ENCODE peak calls at places on chromosomes 12 and 14, in five cellular contexts. One of them, this sample, is unnamed.

GRCh38 chr14:63362305-63362914 is 43.7 kb upstream of the GPHB5 start:
- DNase-seq in adrenal gland: no peak
- DNase-seq in IMR-90: no peak
- DNase-seq in psoas muscle: no peak
- DNase-seq in aorta: no peak
- DNase-seq in this sample: no peak

GRCh38 chr12:92506891-92507290 is 195.9 kb upstream of the PLEKHG7 start:
- DNase-seq in aorta: no peak
- DNase-seq in psoas muscle: no peak
- DNase-seq in IMR-90: no peak
- DNase-seq in adrenal gland: no peak
- DNase-seq in this sample: no peak

GRCh38 chr12:65741662-65742480 is 82.4 kb upstream of the HMGA2 start:
- DNase-seq in psoas muscle: no peak
- DNase-seq in IMR-90: peak; percentile 51
- DNase-seq in adrenal gland: no peak
- DNase-seq in aorta: peak; percentile 78
- DNase-seq in this sample: peak; percentile 43

GRCh38 chr14:34093878-34094277 is 143.0 kb upstream of the EGLN3 start:
- DNase-seq in psoas muscle: no peak
- DNase-seq in adrenal gland: no peak
- DNase-seq in IMR-90: no peak
- DNase-seq in aorta: no peak
- DNase-seq in this sample: no peak

GRCh38 chr14:65462411-65462810 is 49.9 kb downstream of the FUT8 start:
- DNase-seq in IMR-90: peak; percentile 60
- DNase-seq in aorta: no peak
- DNase-seq in adrenal gland: no peak
- DNase-seq in psoas muscle: no peak
- DNase-seq in this sample: no peak

GRCh38 chr12:104370989-104371870 is 67.7 kb downstream of the EID3 start:
- DNase-seq in adrenal gland: no peak
- DNase-seq in psoas muscle: no peak
- DNase-seq in IMR-90: peak; percentile 57
- DNase-seq in aorta: no peak
- DNase-seq in this sample: peak; percentile 28

GRCh38 chr14:32657081-32657480 is 281.6 kb upstream of the NPAS3 start:
- DNase-seq in adrenal gland: peak; percentile 65
- DNase-seq in psoas muscle: no peak
- DNase-seq in aorta: no peak
- DNase-seq in IMR-90: peak; percentile 61
- DNase-seq in this sample: no peak

GRCh38 chr12:124337628-124338027 is 42.7 kb downstream of the RFLNA start:
- DNase-seq in aorta: no peak
- DNase-seq in IMR-90: no peak
- DNase-seq in psoas muscle: no peak
- DNase-seq in adrenal gland: no peak
- DNase-seq in this sample: no peak

GRCh38 chr12:115437061-115437567 is 753.1 kb upstream of the TBX3 start:
- DNase-seq in aorta: no peak
- DNase-seq in adrenal gland: peak; percentile 73
- DNase-seq in IMR-90: no peak
- DNase-seq in psoas muscle: no peak
- DNase-seq in this sample: no peak

GRCh38 chr14:94632305-94632590 is 20.1 kb downstream of the SERPINA3 start:
- DNase-seq in psoas muscle: no peak
- DNase-seq in IMR-90: no peak
- DNase-seq in aorta: no peak
- DNase-seq in adrenal gland: no peak
- DNase-seq in this sample: no peak

GRCh38 chr12:13171921-13172859 is 24.3 kb upstream of the EMP1 start:
- DNase-seq in aorta: no peak
- DNase-seq in psoas muscle: no peak
- DNase-seq in adrenal gland: peak; percentile 46
- DNase-seq in IMR-90: no peak
- DNase-seq in this sample: peak; percentile 27

GRCh38 chr12:9866786-9867379 is 2.3 kb downstream of the CLEC2B start:
- DNase-seq in adrenal gland: no peak
- DNase-seq in IMR-90: no peak
- DNase-seq in aorta: no peak
- DNase-seq in psoas muscle: no peak
- DNase-seq in this sample: no peak

GRCh38 chr12:29270446-29270845 is 110.5 kb downstream of the ERGIC2 start:
- DNase-seq in psoas muscle: no peak
- DNase-seq in aorta: no peak
- DNase-seq in IMR-90: no peak
- DNase-seq in adrenal gland: no peak
- DNase-seq in this sample: no peak

GRCh38 chr14:36723551-36723950 is 61.9 kb downstream of the PAX9 start:
- DNase-seq in IMR-90: no peak
- DNase-seq in adrenal gland: no peak
- DNase-seq in aorta: no peak
- DNase-seq in psoas muscle: no peak
- DNase-seq in this sample: no peak

GRCh38 chr12:80142640-80143039 is 43.3 kb downstream of the OTOGL start:
- DNase-seq in aorta: no peak
- DNase-seq in IMR-90: no peak
- DNase-seq in psoas muscle: no peak
- DNase-seq in adrenal gland: no peak
- DNase-seq in this sample: no peak

GRCh38 chr12:104171785-104172563 is 34.0 kb upstream of the NFYB start:
- DNase-seq in aorta: no peak
- DNase-seq in psoas muscle: no peak
- DNase-seq in IMR-90: no peak
- DNase-seq in adrenal gland: no peak
- DNase-seq in this sample: no peak

GRCh38 chr12:112852127-112852526 is 54.6 kb upstream of the OAS1 start:
- DNase-seq in adrenal gland: no peak
- DNase-seq in IMR-90: no peak
- DNase-seq in aorta: no peak
- DNase-seq in psoas muscle: no peak
- DNase-seq in this sample: no peak

GRCh38 chr12:57803317-57803893 is 15.1 kb downstream of the AVIL start:
- DNase-seq in adrenal gland: peak; percentile 59
- DNase-seq in psoas muscle: peak; percentile 55
- DNase-seq in aorta: peak; percentile 87
- DNase-seq in IMR-90: peak; percentile 42
- DNase-seq in this sample: peak; percentile 97

GRCh38 chr12:115771065-115771464 is 506.4 kb downstream of the MED13L start:
- DNase-seq in adrenal gland: peak; percentile 24
- DNase-seq in aorta: no peak
- DNase-seq in psoas muscle: no peak
- DNase-seq in IMR-90: no peak
- DNase-seq in this sample: peak; percentile 3

GRCh38 chr12:5492562-5492961 is 60.7 kb downstream of the NTF3 start:
- DNase-seq in aorta: no peak
- DNase-seq in psoas muscle: no peak
- DNase-seq in IMR-90: no peak
- DNase-seq in adrenal gland: no peak
- DNase-seq in this sample: no peak

GRCh38 chr14:97788846-97789528 is 991.8 kb downstream of the VRK1 start:
- DNase-seq in psoas muscle: no peak
- DNase-seq in aorta: no peak
- DNase-seq in adrenal gland: no peak
- DNase-seq in IMR-90: no peak
- DNase-seq in this sample: no peak

GRCh38 chr14:73264896-73265720 is 27.8 kb downstream of the PAPLN start:
- DNase-seq in adrenal gland: no peak
- DNase-seq in psoas muscle: no peak
- DNase-seq in IMR-90: no peak
- DNase-seq in aorta: no peak
- DNase-seq in this sample: no peak

GRCh38 chr12:30746190-30746589 is 8.6 kb downstream of the CAPRIN2 start:
- DNase-seq in psoas muscle: no peak
- DNase-seq in aorta: no peak
- DNase-seq in IMR-90: no peak
- DNase-seq in adrenal gland: no peak
- DNase-seq in this sample: no peak

GRCh38 chr14:54332490-54332889 is 64.3 kb upstream of the CDKN3 start:
- DNase-seq in adrenal gland: no peak
- DNase-seq in aorta: no peak
- DNase-seq in psoas muscle: no peak
- DNase-seq in IMR-90: no peak
- DNase-seq in this sample: no peak

GRCh38 chr14:37241206-37241605 is 43.5 kb downstream of the MIPOL1 start:
- DNase-seq in psoas muscle: no peak
- DNase-seq in adrenal gland: no peak
- DNase-seq in aorta: no peak
- DNase-seq in IMR-90: no peak
- DNase-seq in this sample: no peak

GRCh38 chr12:70733385-70733784 is 96.2 kb upstream of the PTPRB start:
- DNase-seq in psoas muscle: no peak
- DNase-seq in adrenal gland: peak; percentile 35
- DNase-seq in aorta: no peak
- DNase-seq in IMR-90: peak; percentile 67
- DNase-seq in this sample: peak; percentile 84

GRCh38 chr14:91299483-91300115 is 55.1 kb upstream of the GPR68 start:
- DNase-seq in aorta: no peak
- DNase-seq in psoas muscle: no peak
- DNase-seq in IMR-90: no peak
- DNase-seq in adrenal gland: no peak
- DNase-seq in this sample: no peak

GRCh38 chr14:35879654-35880249 is 53.6 kb downstream of the BRMS1L start:
- DNase-seq in aorta: no peak
- DNase-seq in adrenal gland: no peak
- DNase-seq in IMR-90: peak; percentile 20
- DNase-seq in psoas muscle: no peak
- DNase-seq in this sample: peak; percentile 29

GRCh38 chr12:127926004-127926403 is 341.0 kb upstream of the TMEM132C start:
- DNase-seq in IMR-90: no peak
- DNase-seq in aorta: no peak
- DNase-seq in psoas muscle: no peak
- DNase-seq in adrenal gland: peak; percentile 61
- DNase-seq in this sample: peak; percentile 67

GRCh38 chr14:59406454-59407245 is 58.5 kb downstream of the GPR135 start:
- DNase-seq in IMR-90: peak; percentile 59
- DNase-seq in adrenal gland: no peak
- DNase-seq in aorta: no peak
- DNase-seq in psoas muscle: no peak
- DNase-seq in this sample: no peak
- H3K27ac ChIP-seq in IMR-90: peak overlapping the region; percentile 43
- H3K27ac ChIP-seq in adrenal gland: peak overlapping the region; percentile 74
- H3K27ac ChIP-seq in aorta: no peak overlapping the region
- H3K27ac ChIP-seq in psoas muscle: peak overlapping the region; percentile 51
- H3K27ac ChIP-seq in this sample: no peak overlapping the region

GRCh38 chr14:100866666-100867630 is 36.6 kb downstream of the RTL1 start:
- DNase-seq in psoas muscle: peak; percentile 41
- DNase-seq in IMR-90: no peak
- DNase-seq in adrenal gland: no peak
- DNase-seq in aorta: peak; percentile 45
- DNase-seq in this sample: no peak
- H3K4me1 ChIP-seq in psoas muscle: no peaks in the 10 kb centered on the region
- H3K4me1 ChIP-seq in IMR-90: no peaks in the 10 kb centered on the region
- H3K4me1 ChIP-seq in adrenal gland: no peaks in the 10 kb centered on the region
- H3K4me1 ChIP-seq in aorta: no peaks in the 10 kb centered on the region
- H3K4me1 ChIP-seq in this sample: no peaks in the 10 kb centered on the region

GRCh38 chr12:4448376-4448775 is 2.8 kb upstream of the FGF6 start:
- DNase-seq in aorta: no peak
- DNase-seq in adrenal gland: no peak
- DNase-seq in IMR-90: no peak
- DNase-seq in psoas muscle: no peak
- DNase-seq in this sample: no peak

GRCh38 chr12:4444031-4444430 is 1.6 kb downstream of the FGF6 start:
- DNase-seq in adrenal gland: no peak
- DNase-seq in aorta: no peak
- DNase-seq in IMR-90: no peak
- DNase-seq in psoas muscle: no peak
- DNase-seq in this sample: no peak

GRCh38 chr12:4447151-4447550 is 1.5 kb upstream of the FGF6 start:
- DNase-seq in psoas muscle: no peak
- DNase-seq in adrenal gland: no peak
- DNase-seq in IMR-90: no peak
- DNase-seq in aorta: no peak
- DNase-seq in this sample: no peak

GRCh38 chr12:4445156-4446020 is at the start of gene FGF6:
- DNase-seq in IMR-90: no peak
- DNase-seq in psoas muscle: peak; percentile 64
- DNase-seq in aorta: no peak
- DNase-seq in adrenal gland: no peak
- DNase-seq in this sample: no peak

DNA sequence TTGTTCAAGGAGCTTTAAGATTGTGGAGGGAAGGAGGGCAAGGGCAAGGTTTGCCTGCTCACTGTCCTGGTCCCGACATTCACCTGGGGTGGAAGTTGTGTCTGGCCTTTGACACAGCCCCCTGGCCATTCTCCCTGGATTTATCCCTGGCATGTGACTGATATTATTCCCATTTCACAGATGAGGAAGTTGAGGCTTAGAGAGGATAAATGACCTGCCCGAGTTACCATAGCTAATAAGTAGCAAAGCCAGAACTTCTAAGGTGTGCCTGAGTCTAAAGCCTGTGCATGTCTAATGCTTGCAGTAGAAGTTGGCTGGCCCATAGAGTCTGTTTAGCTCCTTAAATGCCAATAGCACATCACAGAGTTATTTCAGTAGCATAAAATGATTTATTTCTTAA is 720 bp upstream of the FGF6 start:
- DNase-seq in adrenal gland: no peak
- DNase-seq in aorta: no peak
- DNase-seq in psoas muscle: no peak
- DNase-seq in IMR-90: no peak
- DNase-seq in this sample: no peak
- H3K9me3 ChIP-seq in adrenal gland: no peaks in the 10 kb centered on the region
- H3K9me3 ChIP-seq in aorta: no peaks in the 10 kb centered on the region
- H3K9me3 ChIP-seq in psoas muscle: no peaks in the 10 kb centered on the region
- H3K9me3 ChIP-seq in IMR-90: no peaks in the 10 kb centered on the region
- H3K9me3 ChIP-seq in this sample: no peaks in the 10 kb centered on the region

DNA sequence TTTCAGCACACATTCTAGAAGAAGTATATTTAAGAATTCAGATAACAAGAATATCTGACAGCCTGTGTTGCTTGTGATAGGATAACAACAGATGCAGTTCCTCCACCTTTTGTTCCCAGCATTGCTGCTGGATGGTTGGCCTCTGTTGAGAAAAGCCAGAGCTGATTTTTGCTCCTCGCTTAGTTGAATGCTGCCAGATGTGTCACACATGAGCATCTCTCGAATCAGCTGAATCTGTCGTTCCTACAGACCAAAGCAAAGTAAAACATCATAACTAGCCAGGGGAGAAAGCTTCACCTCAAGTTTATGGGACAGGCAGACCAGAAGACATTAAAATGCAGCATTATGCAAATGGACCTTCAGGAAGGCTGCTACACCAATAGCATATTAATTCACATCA is 20.1 kb downstream of the RACGAP1 start:
- DNase-seq in adrenal gland: no peak
- DNase-seq in aorta: no peak
- DNase-seq in psoas muscle: no peak
- DNase-seq in IMR-90: no peak
- DNase-seq in this sample: no peak
- H3K27ac ChIP-seq in adrenal gland: no peak overlapping the region
- H3K27ac ChIP-seq in aorta: no peak overlapping the region
- H3K27ac ChIP-seq in psoas muscle: no peak overlapping the region
- H3K27ac ChIP-seq in IMR-90: no peak overlapping the region
- H3K27ac ChIP-seq in this sample: no peak overlapping the region